ENCODE peak calls at places on chromosomes 5 and 9, in nine cellular contexts. P is lung, Q is mammary epithelial cell, M is thyroid gland, Z is H9, O is ovary, G is mesenchymal stem cell, T is thoracic aorta, B is breast epithelium. C is an unnamed sample.

GRCh38 chr5:112957970-112958773 is 18.4 kb upstream of the DCP2 start:
- DNase-seq in P (peak; percentile 67), Q (peak; percentile 90), M (peak; percentile 89), Z (no peak), O (peak; percentile 65), G (peak; percentile 89), T (no peak), B (peak; percentile 71), C (no peak)

GRCh38 chr9:37327553-37327952 is 94.9 kb upstream of the GRHPR start:
- DNase-seq in P (no peak), Q (no peak), M (no peak), Z (no peak), O (no peak), G (no peak), T (no peak), B (no peak), C (no peak)

GRCh38 chr9:104094534-104095020 is 468 bp downstream of the SMC2 start:
- DNase-seq in P (no peak), Q (no peak), M (no peak), Z (no peak), O (no peak), G (no peak), T (no peak), B (no peak), C (no peak)

GRCh38 chr5:80701597-80701996 is 46.8 kb upstream of the DHFR start:
- DNase-seq in P (no peak), Q (no peak), M (no peak), Z (no peak), O (no peak), G (no peak), T (no peak), B (no peak), C (no peak)

GRCh38 chr9:83266618-83267543 is 203.9 kb upstream of the RASEF start:
- DNase-seq in P (no peak), Q (no peak), M (peak; percentile 54), Z (no peak), O (peak; percentile 32), G (peak; percentile 3), T (no peak), B (no peak), C (no peak)

GRCh38 chr9:14251146-14252071 is 62.5 kb downstream of the NFIB start:
- DNase-seq in P (peak; percentile 90), Q (peak; percentile 94), M (peak; percentile 96), Z (no peak), O (peak; percentile 53), G (peak; percentile 21), T (peak; percentile 46), B (peak; percentile 89), C (no peak)

GRCh38 chr9:76817489-76817888 is 53.3 kb downstream of the PCA3 start:
- DNase-seq in P (no peak), Q (peak; percentile 72), M (no peak), Z (no peak), O (no peak), G (peak; percentile 98), T (no peak), B (no peak), C (no peak)

GRCh38 chr5:37619353-37619752 is 220.5 kb downstream of the GDNF start:
- DNase-seq in P (no peak), Q (no peak), M (no peak), Z (no peak), O (no peak), G (peak; percentile 92), T (no peak), B (no peak), C (no peak)

GRCh38 chr5:178483620-178484019 is 106.6 kb downstream of the COL23A1 start:
- DNase-seq in P (peak; percentile 41), Q (no peak), M (no peak), Z (no peak), O (no peak), G (no peak), T (no peak), B (no peak), C (no peak)

GRCh38 chr5:40046792-40047191 is 622.0 kb upstream of the DAB2 start:
- DNase-seq in P (no peak), Q (peak; percentile 77), M (no peak), Z (no peak), O (no peak), G (no peak), T (no peak), B (no peak), C (no peak)

GRCh38 chr5:126195410-126196100 is 227.7 kb upstream of the GRAMD2B start:
- DNase-seq in P (no peak), Q (peak; percentile 3), M (no peak), Z (no peak), O (no peak), G (peak; percentile 21), T (no peak), B (no peak), C (no peak)

GRCh38 chr9:91178281-91179236 is 183.2 kb downstream of the AUH start:
- DNase-seq in P (peak; percentile 22), Q (no peak), M (no peak), Z (no peak), O (no peak), G (no peak), T (no peak), B (peak; percentile 15), C (no peak)
- H3K27ac ChIP-seq in P (no peak overlapping the region), Q (peak overlapping the region; percentile 78), M (no peak overlapping the region), Z (no peak overlapping the region), O (no peak overlapping the region), G (no peak overlapping the region), T (no peak overlapping the region), B (peak overlapping the region; percentile 62), C (no peak overlapping the region)

DNA sequence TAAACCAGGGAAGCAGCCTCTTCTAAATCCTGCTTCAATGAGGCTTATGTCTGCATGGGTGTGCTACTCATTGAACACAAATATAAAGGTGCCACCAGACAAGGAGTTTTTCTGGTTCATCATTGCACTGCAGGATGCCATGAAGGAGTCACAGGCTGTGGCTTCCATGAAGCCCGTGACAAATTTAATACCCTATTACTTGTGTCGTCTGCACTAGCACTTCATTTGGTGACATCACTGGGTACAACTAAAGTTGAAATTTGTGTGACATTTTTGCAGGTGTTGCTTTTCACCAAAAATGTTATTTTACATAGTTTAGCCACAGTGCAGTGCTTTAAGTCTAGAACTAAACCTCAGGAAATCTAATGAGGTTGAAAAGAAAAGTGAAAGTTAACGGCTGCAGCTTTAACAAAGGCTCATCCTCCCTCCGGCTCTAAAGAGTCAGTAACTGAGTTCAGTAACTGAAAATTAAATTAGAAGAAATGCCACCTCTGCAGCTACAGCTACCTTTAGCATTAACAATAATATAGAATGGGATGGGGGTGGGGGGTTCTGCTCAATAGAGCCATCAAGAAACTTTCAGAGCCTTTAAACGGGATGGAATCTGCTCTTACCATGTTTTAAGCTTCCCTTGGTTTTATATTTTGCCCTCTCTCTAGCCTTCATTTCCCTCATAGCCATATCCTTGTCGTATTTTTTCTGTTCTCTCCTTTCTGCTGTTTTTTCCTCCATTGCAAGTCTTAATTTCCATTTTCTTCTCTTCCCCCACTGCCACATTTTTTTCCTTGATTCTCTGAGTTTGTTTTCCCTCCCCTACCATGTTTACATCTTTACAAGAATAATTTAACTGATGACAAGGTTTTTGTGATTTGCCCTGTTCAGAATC is 233.8 kb upstream of the TMEM161B start:
- DNase-seq in P (no peak), Q (no peak), M (no peak), Z (no peak), O (no peak), G (no peak), T (no peak), B (no peak), C (no peak)
- H3K27ac ChIP-seq in P (no peak overlapping the region), Q (no peak overlapping the region), M (no peak overlapping the region), Z (no peak overlapping the region), O (no peak overlapping the region), G (no peak overlapping the region), T (no peak overlapping the region), B (no peak overlapping the region), C (peak overlapping the region; percentile 55)

GRCh38 chr9:21611896-21612295 is 129.8 kb upstream of the IFNE start:
- DNase-seq in P (no peak), Q (peak; percentile 94), M (no peak), Z (no peak), O (no peak), G (no peak), T (no peak), B (no peak), C (no peak)

GRCh38 chr9:21615446-21615845 is 133.3 kb upstream of the IFNE start:
- DNase-seq in P (no peak), Q (no peak), M (no peak), Z (no peak), O (no peak), G (no peak), T (no peak), B (no peak), C (no peak)

GRCh38 chr9:21615018-21615417 is 132.9 kb upstream of the IFNE start:
- DNase-seq in P (no peak), Q (no peak), M (no peak), Z (no peak), O (no peak), G (no peak), T (no peak), B (no peak), C (no peak)

GRCh38 chr9:21616082-21616778 is 134.1 kb upstream of the IFNE start:
- DNase-seq in P (no peak), Q (peak; percentile 94), M (no peak), Z (no peak), O (no peak), G (peak; percentile 90), T (no peak), B (no peak), C (no peak)
- H3K27ac ChIP-seq in P (no peak overlapping the region), Q (peak overlapping the region; percentile 71), M (no peak overlapping the region), Z (no peak overlapping the region), O (no peak overlapping the region), G (peak overlapping the region; percentile 76), T (no peak overlapping the region), B (no peak overlapping the region), C (no peak overlapping the region)

GRCh38 chr9:89889865-89890264 is 285.1 kb downstream of the GADD45G start:
- DNase-seq in P (no peak), Q (no peak), M (no peak), Z (peak; percentile 12), O (no peak), G (no peak), T (no peak), B (no peak), C (no peak)

GRCh38 chr9:89888677-89889076 is 283.9 kb downstream of the GADD45G start:
- DNase-seq in P (no peak), Q (no peak), M (no peak), Z (no peak), O (no peak), G (no peak), T (no peak), B (no peak), C (no peak)

GRCh38 chr9:89891221-89892052 is 286.6 kb downstream of the GADD45G start:
- DNase-seq in P (no peak), Q (no peak), M (no peak), Z (peak; percentile 10), O (peak; percentile 91), G (no peak), T (no peak), B (peak; percentile 56), C (peak; percentile 52)

GRCh38 chr9:89892053-89892419 is 287.2 kb downstream of the GADD45G start:
- DNase-seq in P (no peak), Q (no peak), M (no peak), Z (no peak), O (no peak), G (no peak), T (no peak), B (no peak), C (no peak)

GRCh38 chr9:89890326-89890980 is 285.6 kb downstream of the GADD45G start:
- DNase-seq in P (no peak), Q (no peak), M (no peak), Z (peak; percentile 15), O (no peak), G (no peak), T (no peak), B (no peak), C (no peak)
- H3K27ac ChIP-seq in P (no peak overlapping the region), Q (no peak overlapping the region), M (no peak overlapping the region), Z (no peak overlapping the region), O (no peak overlapping the region), G (no peak overlapping the region), T (no peak overlapping the region), B (no peak overlapping the region), C (no peak overlapping the region)

C was measured in caudate nucleus.